ENCODE peak calls at places on chromosomes 4 and X, in nine cellular contexts. One of them, this sample, is unnamed.

GRCh38 chr4:85496933-85497332 is 22.0 kb downstream of the ARHGAP24 start:
- DNase-seq in body of pancreas: no peak
- DNase-seq in PC-9: no peak
- DNase-seq in gastrocnemius medialis: no peak
- DNase-seq in AG04450: no peak
- DNase-seq in foreskin fibroblast: peak; percentile 91
- DNase-seq in stomach: no peak
- DNase-seq in OCI-LY7: no peak
- DNase-seq in epithelial cell of proximal tubule: no peak
- DNase-seq in this sample: no peak

GRCh38 chr4:93897559-93897958 is 69.0 kb downstream of the ATOH1 start:
- DNase-seq in body of pancreas: no peak
- DNase-seq in PC-9: no peak
- DNase-seq in gastrocnemius medialis: no peak
- DNase-seq in AG04450: no peak
- DNase-seq in foreskin fibroblast: peak; percentile 0
- DNase-seq in stomach: no peak
- DNase-seq in OCI-LY7: peak; percentile 22
- DNase-seq in epithelial cell of proximal tubule: no peak
- DNase-seq in this sample: no peak

GRCh38 chrX:40149286-40150175 is 51.8 kb upstream of the BCOR start:
- DNase-seq in body of pancreas: no peak
- DNase-seq in PC-9: no peak
- DNase-seq in gastrocnemius medialis: no peak
- DNase-seq in AG04450: no peak
- DNase-seq in foreskin fibroblast: no peak
- DNase-seq in stomach: no peak
- DNase-seq in OCI-LY7: no peak
- DNase-seq in epithelial cell of proximal tubule: no peak
- DNase-seq in this sample: no peak

GRCh38 chr4:27759621-27760020 is 899.0 kb downstream of the STIM2 start:
- DNase-seq in body of pancreas: no peak
- DNase-seq in PC-9: no peak
- DNase-seq in gastrocnemius medialis: no peak
- DNase-seq in AG04450: no peak
- DNase-seq in foreskin fibroblast: no peak
- DNase-seq in stomach: no peak
- DNase-seq in OCI-LY7: no peak
- DNase-seq in epithelial cell of proximal tubule: no peak
- DNase-seq in this sample: no peak

GRCh38 chr4:94871644-94872305 is 114.0 kb downstream of the BMPR1B start:
- DNase-seq in body of pancreas: no peak
- DNase-seq in PC-9: no peak
- DNase-seq in gastrocnemius medialis: no peak
- DNase-seq in AG04450: no peak
- DNase-seq in foreskin fibroblast: no peak
- DNase-seq in stomach: no peak
- DNase-seq in OCI-LY7: no peak
- DNase-seq in epithelial cell of proximal tubule: no peak
- DNase-seq in this sample: no peak

GRCh38 chr4:46442963-46443362 is 53.0 kb upstream of the GABRA2 start:
- DNase-seq in body of pancreas: no peak
- DNase-seq in PC-9: no peak
- DNase-seq in gastrocnemius medialis: no peak
- DNase-seq in AG04450: no peak
- DNase-seq in foreskin fibroblast: no peak
- DNase-seq in stomach: no peak
- DNase-seq in OCI-LY7: no peak
- DNase-seq in epithelial cell of proximal tubule: no peak
- DNase-seq in this sample: no peak

GRCh38 chr4:137200322-137200721 is 332.0 kb downstream of the PCDH18 start:
- DNase-seq in body of pancreas: no peak
- DNase-seq in PC-9: no peak
- DNase-seq in gastrocnemius medialis: no peak
- DNase-seq in AG04450: no peak
- DNase-seq in foreskin fibroblast: no peak
- DNase-seq in stomach: no peak
- DNase-seq in OCI-LY7: no peak
- DNase-seq in epithelial cell of proximal tubule: peak; percentile 3
- DNase-seq in this sample: no peak

GRCh38 chr4:82851902-82852750 is 38.8 kb downstream of the SEC31A start:
- DNase-seq in body of pancreas: no peak
- DNase-seq in PC-9: no peak
- DNase-seq in gastrocnemius medialis: no peak
- DNase-seq in AG04450: no peak
- DNase-seq in foreskin fibroblast: peak; percentile 53
- DNase-seq in stomach: no peak
- DNase-seq in OCI-LY7: peak; percentile 54
- DNase-seq in epithelial cell of proximal tubule: no peak
- DNase-seq in this sample: no peak

GRCh38 chrX:11113731-11114130 is 2.6 kb downstream of the HCCS start:
- DNase-seq in body of pancreas: peak; percentile 4
- DNase-seq in PC-9: no peak
- DNase-seq in gastrocnemius medialis: no peak
- DNase-seq in AG04450: no peak
- DNase-seq in foreskin fibroblast: peak; percentile 29
- DNase-seq in stomach: no peak
- DNase-seq in OCI-LY7: peak; percentile 42
- DNase-seq in epithelial cell of proximal tubule: no peak
- DNase-seq in this sample: no peak

GRCh38 chrX:119041175-119041574 is 31.6 kb upstream of the CT47C1 start:
- DNase-seq in body of pancreas: peak; percentile 74
- DNase-seq in PC-9: peak; percentile 63
- DNase-seq in gastrocnemius medialis: no peak
- DNase-seq in AG04450: peak; percentile 45
- DNase-seq in foreskin fibroblast: peak; percentile 88
- DNase-seq in stomach: peak; percentile 40
- DNase-seq in OCI-LY7: no peak
- DNase-seq in epithelial cell of proximal tubule: peak; percentile 49
- DNase-seq in this sample: peak; percentile 66

GRCh38 chr4:27084685-27085356 is 224.2 kb downstream of the STIM2 start:
- DNase-seq in body of pancreas: peak; percentile 18
- DNase-seq in PC-9: no peak
- DNase-seq in gastrocnemius medialis: no peak
- DNase-seq in AG04450: no peak
- DNase-seq in foreskin fibroblast: peak; percentile 45
- DNase-seq in stomach: peak; percentile 53
- DNase-seq in OCI-LY7: no peak
- DNase-seq in epithelial cell of proximal tubule: no peak
- DNase-seq in this sample: peak; percentile 23

GRCh38 chr4:111268769-111269414 is 646.0 kb upstream of the PITX2 start:
- DNase-seq in body of pancreas: no peak
- DNase-seq in PC-9: no peak
- DNase-seq in gastrocnemius medialis: no peak
- DNase-seq in AG04450: no peak
- DNase-seq in foreskin fibroblast: peak; percentile 53
- DNase-seq in stomach: no peak
- DNase-seq in OCI-LY7: no peak
- DNase-seq in epithelial cell of proximal tubule: no peak
- DNase-seq in this sample: no peak

DNA sequence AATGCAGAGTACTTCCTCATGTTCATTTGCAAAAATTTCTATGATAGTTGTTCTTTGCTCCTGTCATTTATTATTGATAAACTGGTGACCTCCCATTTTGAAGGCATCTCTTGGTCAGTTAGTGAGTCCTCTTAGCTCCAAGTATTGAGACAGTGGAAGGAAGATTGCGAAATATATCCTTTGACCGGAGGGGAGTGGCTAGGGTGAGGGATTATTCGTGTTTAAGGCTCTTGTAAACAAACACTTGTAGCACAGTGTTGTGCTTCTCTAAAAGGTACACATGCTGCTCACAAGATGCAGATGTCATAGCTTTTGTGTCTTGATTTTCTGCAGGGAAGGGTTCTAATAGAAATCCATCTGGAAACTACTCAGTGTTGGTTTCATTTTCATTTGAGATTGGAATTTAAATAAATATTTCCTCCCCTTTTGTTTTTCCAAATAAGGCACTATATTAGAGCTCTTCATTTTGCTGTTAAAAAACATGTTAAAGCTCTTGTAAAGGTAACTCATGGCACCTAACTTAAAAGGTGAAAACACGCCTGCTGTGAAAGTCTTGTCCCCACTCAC is 21.8 kb downstream of the TXLNG start:
- DNase-seq in body of pancreas: peak; percentile 14
- DNase-seq in PC-9: peak; percentile 6
- DNase-seq in gastrocnemius medialis: peak; percentile 20
- DNase-seq in AG04450: peak; percentile 52
- DNase-seq in foreskin fibroblast: peak; percentile 69
- DNase-seq in stomach: no peak
- DNase-seq in OCI-LY7: no peak
- DNase-seq in epithelial cell of proximal tubule: no peak
- DNase-seq in this sample: peak; percentile 20
- H3K4me3 ChIP-seq in body of pancreas: no peak overlapping the region
- H3K4me3 ChIP-seq in PC-9: peak overlapping the region; percentile 28
- H3K4me3 ChIP-seq in gastrocnemius medialis: no peak overlapping the region
- H3K4me3 ChIP-seq in AG04450: peak overlapping the region; percentile 50
- H3K4me3 ChIP-seq in foreskin fibroblast: peak overlapping the region; percentile 51
- H3K4me3 ChIP-seq in stomach: peak overlapping the region; percentile 20
- H3K4me3 ChIP-seq in OCI-LY7: no peak overlapping the region
- H3K4me3 ChIP-seq in epithelial cell of proximal tubule: peak overlapping the region; percentile 40
- H3K4me3 ChIP-seq in this sample: no peak overlapping the region

DNA sequence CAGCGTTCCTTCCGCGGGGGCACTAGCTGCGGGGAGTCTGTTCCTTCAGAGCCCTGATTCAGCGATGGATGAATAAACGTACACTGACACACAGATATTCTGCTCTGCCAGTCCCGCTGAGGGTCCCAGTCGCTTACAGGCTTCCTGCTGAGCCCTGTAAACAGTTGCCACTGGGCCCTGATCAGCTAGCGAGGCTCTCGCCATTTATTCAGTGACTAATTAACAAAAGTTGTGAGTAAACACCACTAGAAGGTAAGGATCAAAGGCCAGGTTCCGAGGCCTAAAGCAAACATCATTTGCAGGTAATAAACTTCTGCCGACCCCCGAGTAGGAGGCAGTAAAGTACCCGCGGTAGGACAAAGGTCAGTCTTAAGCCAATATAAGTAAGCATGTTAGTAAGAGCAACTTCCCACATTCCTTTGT is 442.6 kb upstream of the GALNT7 start:
- DNase-seq in body of pancreas: no peak
- DNase-seq in PC-9: no peak
- DNase-seq in gastrocnemius medialis: no peak
- DNase-seq in AG04450: no peak
- DNase-seq in foreskin fibroblast: peak; percentile 12
- DNase-seq in stomach: peak; percentile 26
- DNase-seq in OCI-LY7: no peak
- DNase-seq in epithelial cell of proximal tubule: no peak
- DNase-seq in this sample: no peak
- H3K4me3 ChIP-seq in body of pancreas: no peak overlapping the region
- H3K4me3 ChIP-seq in PC-9: no peak overlapping the region
- H3K4me3 ChIP-seq in gastrocnemius medialis: no peak overlapping the region
- H3K4me3 ChIP-seq in AG04450: no peak overlapping the region
- H3K4me3 ChIP-seq in foreskin fibroblast: no peak overlapping the region
- H3K4me3 ChIP-seq in stomach: no peak overlapping the region
- H3K4me3 ChIP-seq in OCI-LY7: no peak overlapping the region
- H3K4me3 ChIP-seq in epithelial cell of proximal tubule: no peak overlapping the region
- H3K4me3 ChIP-seq in this sample: no peak overlapping the region

GRCh38 chrX:2782171-2782570 is 30.3 kb downstream of the XG start:
- DNase-seq in body of pancreas: no peak
- DNase-seq in PC-9: no peak
- DNase-seq in gastrocnemius medialis: no peak
- DNase-seq in AG04450: no peak
- DNase-seq in foreskin fibroblast: no peak
- DNase-seq in stomach: no peak
- DNase-seq in OCI-LY7: no peak
- DNase-seq in epithelial cell of proximal tubule: no peak
- DNase-seq in this sample: no peak

GRCh38 chrX:2784026-2784425 is 32.2 kb downstream of the XG start:
- DNase-seq in body of pancreas: no peak
- DNase-seq in PC-9: no peak
- DNase-seq in gastrocnemius medialis: no peak
- DNase-seq in AG04450: no peak
- DNase-seq in foreskin fibroblast: no peak
- DNase-seq in stomach: no peak
- DNase-seq in OCI-LY7: no peak
- DNase-seq in epithelial cell of proximal tubule: no peak
- DNase-seq in this sample: no peak

GRCh38 chrX:2781226-2781571 is 29.4 kb downstream of the XG start:
- DNase-seq in body of pancreas: no peak
- DNase-seq in PC-9: no peak
- DNase-seq in gastrocnemius medialis: no peak
- DNase-seq in AG04450: no peak
- DNase-seq in foreskin fibroblast: no peak
- DNase-seq in stomach: no peak
- DNase-seq in OCI-LY7: no peak
- DNase-seq in epithelial cell of proximal tubule: no peak
- DNase-seq in this sample: no peak

GRCh38 chrX:2782778-2783177 is 30.9 kb downstream of the XG start:
- DNase-seq in body of pancreas: no peak
- DNase-seq in PC-9: no peak
- DNase-seq in gastrocnemius medialis: no peak
- DNase-seq in AG04450: no peak
- DNase-seq in foreskin fibroblast: no peak
- DNase-seq in stomach: no peak
- DNase-seq in OCI-LY7: no peak
- DNase-seq in epithelial cell of proximal tubule: no peak
- DNase-seq in this sample: no peak

DNA sequence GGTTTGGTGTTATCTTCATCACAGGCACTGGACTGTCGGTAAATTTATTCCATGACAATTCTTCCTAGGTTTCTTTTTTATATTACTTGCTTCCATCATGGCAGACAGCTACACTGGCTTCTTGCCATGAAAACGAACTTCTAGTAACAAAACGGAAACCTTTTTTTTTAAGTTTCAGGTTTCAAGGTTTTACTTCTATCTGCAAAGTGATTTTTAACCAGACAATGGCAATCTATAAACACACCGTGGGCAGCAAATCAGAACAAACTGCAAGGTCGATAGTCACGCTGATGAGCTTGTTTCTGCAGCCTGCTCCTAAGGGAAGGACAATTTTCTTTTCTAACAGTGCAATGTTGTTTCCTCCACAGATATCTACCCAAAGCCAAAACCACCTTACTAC is 29.9 kb downstream of the XG start:
- DNase-seq in body of pancreas: no peak
- DNase-seq in PC-9: no peak
- DNase-seq in gastrocnemius medialis: no peak
- DNase-seq in AG04450: no peak
- DNase-seq in foreskin fibroblast: peak; percentile 5
- DNase-seq in stomach: no peak
- DNase-seq in OCI-LY7: no peak
- DNase-seq in epithelial cell of proximal tubule: no peak
- DNase-seq in this sample: no peak
- H3K4me3 ChIP-seq in body of pancreas: no peak overlapping the region
- H3K4me3 ChIP-seq in PC-9: no peak overlapping the region
- H3K4me3 ChIP-seq in gastrocnemius medialis: no peak overlapping the region
- H3K4me3 ChIP-seq in AG04450: no peak overlapping the region
- H3K4me3 ChIP-seq in foreskin fibroblast: no peak overlapping the region
- H3K4me3 ChIP-seq in stomach: no peak overlapping the region
- H3K4me3 ChIP-seq in OCI-LY7: no peak overlapping the region
- H3K4me3 ChIP-seq in epithelial cell of proximal tubule: no peak overlapping the region
- H3K4me3 ChIP-seq in this sample: no peak overlapping the region

DNA sequence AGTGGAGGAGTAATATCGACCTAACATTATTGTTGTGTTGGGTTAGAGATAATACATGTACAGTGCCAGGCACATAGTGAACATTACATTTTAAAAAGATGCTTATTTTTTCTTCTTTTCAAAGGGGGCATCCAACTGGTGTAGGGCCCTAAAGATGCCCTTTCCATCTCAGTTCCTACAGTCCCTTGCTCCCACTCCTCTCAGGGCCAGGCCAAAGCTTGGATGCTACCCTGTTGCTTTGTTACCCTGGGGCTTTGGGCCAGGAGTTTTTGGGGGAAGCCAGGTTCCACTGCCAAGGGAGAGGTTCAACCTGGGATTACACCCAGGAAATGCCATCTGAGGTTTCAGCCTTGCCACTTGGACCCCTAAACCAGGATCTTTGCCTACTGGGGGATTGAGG is 918 bp downstream of the IGSF1 start:
- DNase-seq in body of pancreas: no peak
- DNase-seq in PC-9: no peak
- DNase-seq in gastrocnemius medialis: no peak
- DNase-seq in AG04450: no peak
- DNase-seq in foreskin fibroblast: no peak
- DNase-seq in stomach: no peak
- DNase-seq in OCI-LY7: no peak
- DNase-seq in epithelial cell of proximal tubule: no peak
- DNase-seq in this sample: no peak
- H3K4me3 ChIP-seq in body of pancreas: no peak overlapping the region
- H3K4me3 ChIP-seq in PC-9: no peak overlapping the region
- H3K4me3 ChIP-seq in gastrocnemius medialis: no peak overlapping the region
- H3K4me3 ChIP-seq in AG04450: no peak overlapping the region
- H3K4me3 ChIP-seq in foreskin fibroblast: no peak overlapping the region
- H3K4me3 ChIP-seq in stomach: no peak overlapping the region
- H3K4me3 ChIP-seq in OCI-LY7: no peak overlapping the region
- H3K4me3 ChIP-seq in epithelial cell of proximal tubule: no peak overlapping the region
- H3K4me3 ChIP-seq in this sample: no peak overlapping the region